ENCODE peak calls at places on chromosomes 6 and 20, in six cellular contexts. A is NCI-H69, J is neuronal stem cell, Q is ascending aorta, C is AG08396, K is HAP-1. W is an unnamed sample.

GRCh38 chr6:144989319-144990099 is 704.4 kb downstream of the UTRN start:
- DNase-seq in K (no peak), J (no peak), A (no peak), C (no peak), Q (no peak), W (no peak)

GRCh38 chr6:112931835-112932234 is 584.7 kb downstream of the RFPL4B start:
- DNase-seq in C (no peak), J (no peak), A (no peak), Q (no peak), K (no peak), W (no peak)

GRCh38 chr20:53597521-53598120 is 4.0 kb upstream of the ZNF217 start:
- DNase-seq in C (no peak), Q (no peak), J (no peak), K (no peak), A (no peak), W (peak; percentile 27)

GRCh38 chr6:82217014-82217621 is 30.4 kb downstream of the IBTK start:
- DNase-seq in K (no peak), C (no peak), Q (no peak), J (no peak), A (no peak), W (no peak)

GRCh38 chr6:111609827-111610526 is 4.3 kb upstream of the TRAF3IP2 start:
- DNase-seq in C (no peak), K (no peak), A (no peak), Q (no peak), J (no peak), W (no peak)

GRCh38 chr6:109628158-109629000 is 62.6 kb downstream of the AK9 start:
- DNase-seq in Q (no peak), J (no peak), C (no peak), K (no peak), A (no peak), W (no peak)

GRCh38 chr6:157089258-157089657 is 234.1 kb downstream of the TMEM242 start:
- DNase-seq in K (peak; percentile 78), C (peak; percentile 57), A (peak; percentile 26), Q (no peak), J (peak; percentile 72), W (no peak)

GRCh38 chr6:167559675-167560479 is 235.0 kb downstream of the TTLL2 start:
- DNase-seq in K (no peak), A (no peak), J (no peak), C (no peak), Q (no peak), W (peak; percentile 77)

GRCh38 chr6:143950874-143951273 is 57.2 kb downstream of the PLAGL1 start:
- DNase-seq in C (no peak), J (no peak), A (no peak), K (no peak), Q (no peak), W (no peak)

GRCh38 chr6:129200151-129200550 is 317.2 kb downstream of the LAMA2 start:
- DNase-seq in C (no peak), Q (no peak), J (no peak), A (no peak), K (no peak), W (no peak)

GRCh38 chr20:59185809-59186208 is 22.2 kb downstream of the ZNF831 start:
- DNase-seq in J (peak; percentile 27), C (no peak), A (no peak), K (no peak), Q (no peak), W (no peak)

GRCh38 chr6:167462913-167463312 is 138.0 kb downstream of the TTLL2 start:
- DNase-seq in C (no peak), J (no peak), A (no peak), K (no peak), Q (no peak), W (peak; percentile 15)